ENCODE peak calls at places on chromosomes 12 and 14, in ten cellular contexts. One of them, this sample, is unnamed.

GRCh38 chr12:1533602-1534304 is 60.6 kb downstream of the FBXL14 start:
- DNase-seq in GM23248: peak
- DNase-seq in keratinocyte: no peak
- DNase-seq in PC-3: no peak
- DNase-seq in IMR-90: peak
- DNase-seq in Karpas-422: peak
- DNase-seq in HepG2: no peak
- DNase-seq in H9: peak
- DNase-seq in fibroblast of lung: no peak
- DNase-seq in mesendoderm: no peak
- DNase-seq in this sample: no peak

GRCh38 chr14:101497910-101498860 is 63.1 kb upstream of the DIO3 start:
- DNase-seq in GM23248: no peak
- DNase-seq in keratinocyte: no peak
- DNase-seq in PC-3: no peak
- DNase-seq in IMR-90: no peak
- DNase-seq in Karpas-422: no peak
- DNase-seq in HepG2: no peak
- DNase-seq in H9: peak
- DNase-seq in fibroblast of lung: no peak
- DNase-seq in mesendoderm: no peak
- DNase-seq in this sample: no peak

GRCh38 chr12:121829250-121829918 is 25.6 kb downstream of the SETD1B start:
- DNase-seq in GM23248: no peak
- DNase-seq in keratinocyte: no peak
- DNase-seq in PC-3: no peak
- DNase-seq in IMR-90: no peak
- DNase-seq in Karpas-422: peak
- DNase-seq in HepG2: no peak
- DNase-seq in H9: peak
- DNase-seq in fibroblast of lung: no peak
- DNase-seq in mesendoderm: no peak
- DNase-seq in this sample: no peak

GRCh38 chr12:23887055-23887835 is 62.2 kb downstream of the SOX5 start:
- DNase-seq in GM23248: no peak
- DNase-seq in keratinocyte: no peak
- DNase-seq in PC-3: no peak
- DNase-seq in IMR-90: no peak
- DNase-seq in Karpas-422: no peak
- DNase-seq in HepG2: no peak
- DNase-seq in H9: no peak
- DNase-seq in fibroblast of lung: peak
- DNase-seq in mesendoderm: peak
- DNase-seq in this sample: peak

GRCh38 chr12:24948452-24948815 is 467 bp downstream of the BCAT1 start:
- DNase-seq in GM23248: peak
- DNase-seq in keratinocyte: no peak
- DNase-seq in PC-3: no peak
- DNase-seq in IMR-90: peak
- DNase-seq in Karpas-422: peak
- DNase-seq in HepG2: no peak
- DNase-seq in H9: peak
- DNase-seq in fibroblast of lung: peak
- DNase-seq in mesendoderm: peak
- DNase-seq in this sample: no peak

GRCh38 chr14:66444271-66444987 is 41.7 kb upstream of the CCDC196 start:
- DNase-seq in GM23248: peak
- DNase-seq in keratinocyte: no peak
- DNase-seq in PC-3: no peak
- DNase-seq in IMR-90: peak
- DNase-seq in Karpas-422: no peak
- DNase-seq in HepG2: no peak
- DNase-seq in H9: no peak
- DNase-seq in fibroblast of lung: peak
- DNase-seq in mesendoderm: peak
- DNase-seq in this sample: no peak

GRCh38 chr14:68143341-68143807 is 323.8 kb downstream of the RAD51B start:
- DNase-seq in GM23248: peak
- DNase-seq in keratinocyte: no peak
- DNase-seq in PC-3: peak
- DNase-seq in IMR-90: peak
- DNase-seq in Karpas-422: no peak
- DNase-seq in HepG2: no peak
- DNase-seq in H9: no peak
- DNase-seq in fibroblast of lung: peak
- DNase-seq in mesendoderm: no peak
- DNase-seq in this sample: peak

GRCh38 chr12:1872448-1872847 is 46.0 kb downstream of the CACNA2D4 start:
- DNase-seq in GM23248: no peak
- DNase-seq in keratinocyte: no peak
- DNase-seq in PC-3: no peak
- DNase-seq in IMR-90: no peak
- DNase-seq in Karpas-422: no peak
- DNase-seq in HepG2: no peak
- DNase-seq in H9: no peak
- DNase-seq in fibroblast of lung: no peak
- DNase-seq in mesendoderm: no peak
- DNase-seq in this sample: no peak

GRCh38 chr12:105341010-105341409 is 10.5 kb downstream of the C12orf75 start:
- DNase-seq in GM23248: peak
- DNase-seq in keratinocyte: no peak
- DNase-seq in PC-3: peak
- DNase-seq in IMR-90: peak
- DNase-seq in Karpas-422: no peak
- DNase-seq in HepG2: no peak
- DNase-seq in H9: no peak
- DNase-seq in fibroblast of lung: peak
- DNase-seq in mesendoderm: no peak
- DNase-seq in this sample: no peak

GRCh38 chr12:121805800-121806555 is 2.2 kb downstream of the SETD1B start:
- DNase-seq in GM23248: peak
- DNase-seq in keratinocyte: no peak
- DNase-seq in PC-3: peak
- DNase-seq in IMR-90: no peak
- DNase-seq in Karpas-422: peak
- DNase-seq in HepG2: no peak
- DNase-seq in H9: no peak
- DNase-seq in fibroblast of lung: no peak
- DNase-seq in mesendoderm: no peak
- DNase-seq in this sample: no peak

GRCh38 chr14:54364555-54365415 is 32.0 kb upstream of the CDKN3 start:
- DNase-seq in GM23248: peak
- DNase-seq in keratinocyte: no peak
- DNase-seq in PC-3: peak
- DNase-seq in IMR-90: peak
- DNase-seq in Karpas-422: no peak
- DNase-seq in HepG2: peak
- DNase-seq in H9: no peak
- DNase-seq in fibroblast of lung: peak
- DNase-seq in mesendoderm: no peak
- DNase-seq in this sample: peak

DNA sequence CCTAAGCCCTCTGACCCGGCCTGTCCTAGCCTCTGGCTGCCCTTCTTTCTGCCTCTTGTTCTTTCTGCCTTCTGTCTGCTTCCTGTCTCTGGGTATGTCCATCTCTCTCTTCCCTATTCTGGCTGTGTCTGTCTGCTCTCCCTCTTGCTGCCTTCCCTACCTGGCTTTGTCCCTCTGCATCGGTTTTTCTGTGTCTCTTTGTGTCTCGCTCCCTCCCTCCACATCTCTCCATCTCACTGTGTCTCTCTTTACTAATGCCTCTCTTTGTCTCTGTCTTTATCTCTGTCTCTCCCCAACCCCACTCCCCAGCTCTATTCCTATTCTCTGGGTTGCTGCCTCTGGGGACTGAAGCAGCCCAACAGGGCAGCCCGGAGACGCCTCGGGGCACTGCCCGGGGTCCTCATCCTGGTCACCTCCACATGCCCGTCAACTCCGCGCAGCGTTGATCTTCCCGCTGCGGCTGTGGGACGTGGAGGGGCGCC is 10.1 kb downstream of the SHMT2 start:
- DNase-seq in GM23248: peak
- DNase-seq in keratinocyte: no peak
- DNase-seq in PC-3: no peak
- DNase-seq in IMR-90: no peak
- DNase-seq in Karpas-422: peak
- DNase-seq in HepG2: no peak
- DNase-seq in H9: peak
- DNase-seq in fibroblast of lung: peak
- DNase-seq in mesendoderm: peak
- DNase-seq in this sample: no peak
- H3K27ac ChIP-seq in GM23248: peak
- H3K27ac ChIP-seq in keratinocyte: no peak
- H3K27ac ChIP-seq in PC-3: no peak
- H3K27ac ChIP-seq in IMR-90: peak
- H3K27ac ChIP-seq in Karpas-422: peak
- H3K27ac ChIP-seq in HepG2: no peak
- H3K27ac ChIP-seq in H9: no peak
- H3K27ac ChIP-seq in fibroblast of lung: no peak
- H3K27ac ChIP-seq in mesendoderm: no peak
- H3K27ac ChIP-seq in this sample: no peak

GRCh38 chr12:131631230-131631629 is 79.7 kb upstream of the SFSWAP start:
- DNase-seq in GM23248: no peak
- DNase-seq in keratinocyte: no peak
- DNase-seq in PC-3: no peak
- DNase-seq in IMR-90: no peak
- DNase-seq in Karpas-422: no peak
- DNase-seq in HepG2: no peak
- DNase-seq in H9: no peak
- DNase-seq in fibroblast of lung: no peak
- DNase-seq in mesendoderm: no peak
- DNase-seq in this sample: no peak
- H3K4me2 ChIP-seq in GM23248: no peak
- H3K4me2 ChIP-seq in keratinocyte: no peak
- H3K4me2 ChIP-seq in PC-3: no peak
- H3K4me2 ChIP-seq in IMR-90: no peak
- H3K4me2 ChIP-seq in Karpas-422: no peak
- H3K4me2 ChIP-seq in HepG2: no peak
- H3K4me2 ChIP-seq in H9: no peak
- H3K4me2 ChIP-seq in fibroblast of lung: no peak
- H3K4me2 ChIP-seq in mesendoderm: no peak
- H3K4me2 ChIP-seq in this sample: no peak

GRCh38 chr12:31877884-31878283 is 81.3 kb upstream of the RESF1 start:
- DNase-seq in GM23248: no peak
- DNase-seq in keratinocyte: no peak
- DNase-seq in PC-3: no peak
- DNase-seq in IMR-90: no peak
- DNase-seq in Karpas-422: no peak
- DNase-seq in HepG2: no peak
- DNase-seq in H9: no peak
- DNase-seq in fibroblast of lung: no peak
- DNase-seq in mesendoderm: peak
- DNase-seq in this sample: no peak
- H3K27ac ChIP-seq in GM23248: no peak
- H3K27ac ChIP-seq in keratinocyte: no peak
- H3K27ac ChIP-seq in PC-3: no peak
- H3K27ac ChIP-seq in IMR-90: no peak
- H3K27ac ChIP-seq in Karpas-422: no peak
- H3K27ac ChIP-seq in HepG2: no peak
- H3K27ac ChIP-seq in H9: no peak
- H3K27ac ChIP-seq in fibroblast of lung: no peak
- H3K27ac ChIP-seq in mesendoderm: peak
- H3K27ac ChIP-seq in this sample: no peak

DNA sequence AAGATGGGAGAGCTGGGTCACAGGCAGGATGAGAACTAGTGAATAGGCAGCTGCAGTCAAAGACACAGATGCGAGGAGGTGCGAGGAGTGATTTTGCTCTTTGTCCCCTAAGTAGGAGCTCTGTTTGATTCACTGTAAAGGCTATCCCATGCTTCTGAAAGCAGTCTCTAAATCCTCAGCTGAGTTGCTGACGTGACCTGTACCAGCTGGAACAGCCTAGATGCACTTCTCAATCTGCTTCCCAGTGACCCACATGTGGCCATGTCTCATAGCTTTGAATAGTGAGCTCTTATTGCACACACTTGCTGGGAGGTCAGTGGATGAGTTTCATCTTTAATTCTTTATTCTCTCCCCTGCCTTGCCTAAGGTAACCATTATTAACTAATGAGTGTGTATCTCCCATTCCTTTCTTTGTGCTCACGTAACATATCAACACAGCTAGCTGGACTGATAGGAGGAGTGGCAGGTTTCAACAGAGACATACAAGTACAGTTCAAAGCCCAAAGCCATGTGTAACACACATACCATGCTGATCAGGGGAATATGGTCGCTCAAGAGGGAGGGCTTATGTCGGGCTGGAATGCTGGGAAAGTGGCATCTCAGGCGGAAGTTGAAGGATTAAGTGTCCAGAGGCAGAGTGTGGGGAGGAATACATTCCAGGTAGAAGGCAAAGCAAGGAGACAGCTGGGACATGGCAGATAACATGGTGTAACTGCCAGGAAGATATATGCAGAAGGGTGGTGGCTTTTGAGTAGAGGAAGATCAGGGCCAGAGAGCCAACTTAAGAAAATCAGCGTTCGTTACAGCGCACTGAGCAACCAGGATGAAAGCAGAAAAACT is 15.4 kb upstream of the YY1 start:
- DNase-seq in GM23248: no peak
- DNase-seq in keratinocyte: no peak
- DNase-seq in PC-3: no peak
- DNase-seq in IMR-90: peak
- DNase-seq in Karpas-422: no peak
- DNase-seq in HepG2: peak
- DNase-seq in H9: no peak
- DNase-seq in fibroblast of lung: no peak
- DNase-seq in mesendoderm: peak
- DNase-seq in this sample: no peak
- H3K4me2 ChIP-seq in GM23248: no peak
- H3K4me2 ChIP-seq in keratinocyte: peak
- H3K4me2 ChIP-seq in PC-3: no peak
- H3K4me2 ChIP-seq in IMR-90: peak
- H3K4me2 ChIP-seq in Karpas-422: peak
- H3K4me2 ChIP-seq in HepG2: peak
- H3K4me2 ChIP-seq in H9: no peak
- H3K4me2 ChIP-seq in fibroblast of lung: no peak
- H3K4me2 ChIP-seq in mesendoderm: no peak
- H3K4me2 ChIP-seq in this sample: no peak

GRCh38 chr14:38873923-38874612 is 229.0 kb downstream of the SEC23A start:
- DNase-seq in GM23248: no peak
- DNase-seq in keratinocyte: no peak
- DNase-seq in PC-3: no peak
- DNase-seq in IMR-90: no peak
- DNase-seq in Karpas-422: no peak
- DNase-seq in HepG2: no peak
- DNase-seq in H9: no peak
- DNase-seq in fibroblast of lung: no peak
- DNase-seq in mesendoderm: no peak
- DNase-seq in this sample: peak
- H3K27ac ChIP-seq in GM23248: no peak
- H3K27ac ChIP-seq in keratinocyte: no peak
- H3K27ac ChIP-seq in PC-3: no peak
- H3K27ac ChIP-seq in IMR-90: no peak
- H3K27ac ChIP-seq in Karpas-422: no peak
- H3K27ac ChIP-seq in HepG2: no peak
- H3K27ac ChIP-seq in H9: no peak
- H3K27ac ChIP-seq in fibroblast of lung: no peak
- H3K27ac ChIP-seq in mesendoderm: no peak
- H3K27ac ChIP-seq in this sample: no peak

This sample was measured in endothelial cell of umbilical vein.